ENCODE peak calls at places on chromosomes 7 and 10, in five cellular contexts. D is right cardiac atrium; U is Right ventricle myocardium inferior; O is Panc1; V is stimulated activated effector memory CD8-positive, alpha-beta T cell treated with anti-CD3 and anti-CD28 coated beads, Interleukin-12 subunit alpha, Interleukin-12 subunit beta, amount 100 ng/mL, for 72 hours. Q is an unnamed sample.

GRCh38 chr7:126930166-126930565 is 322.6 kb downstream of the GRM8 start:
- ATAC-seq in D (no peak), U (no peak), O (no peak), V (no peak), Q (no peak)

GRCh38 chr7:90792301-90792700 is 196.2 kb downstream of the CDK14 start:
- ATAC-seq in D (no peak), U (no peak), O (no peak), V (no peak), Q (no peak)

GRCh38 chr10:96902762-96903358 is 70.8 kb downstream of the LCOR start:
- ATAC-seq in D (peak), U (no peak), O (peak), V (peak), Q (no peak)

GRCh38 chr7:2651847-2652735 is 20.3 kb downstream of the TTYH3 start:
- ATAC-seq in D (no peak), U (no peak), O (no peak), V (no peak), Q (no peak)

GRCh38 chr7:72213769-72214168 is 198.4 kb downstream of the CALN1 start:
- ATAC-seq in D (no peak), U (no peak), O (no peak), V (no peak), Q (no peak)

GRCh38 chr10:79266092-79266491 is 81.2 kb upstream of the PPIF start:
- ATAC-seq in D (no peak), U (no peak), O (no peak), V (peak), Q (peak)

GRCh38 chr10:96448021-96448457 is 65.7 kb downstream of the TLL2 start:
- ATAC-seq in D (peak), U (peak), O (peak), V (no peak), Q (peak)

GRCh38 chr10:32971536-32972091 is 13.6 kb upstream of the ITGB1 start:
- ATAC-seq in D (no peak), U (peak), O (peak), V (no peak), Q (peak)

GRCh38 chr7:88331322-88331721 is 24.6 kb upstream of the STEAP4 start:
- ATAC-seq in D (no peak), U (peak), O (no peak), V (no peak), Q (no peak)

GRCh38 chr7:29143698-29144203 is 2.6 kb downstream of the CPVL start:
- ATAC-seq in D (no peak), U (no peak), O (no peak), V (peak), Q (no peak)

GRCh38 chr10:132955479-132955878 is 13.1 kb upstream of the CFAP46 start:
- ATAC-seq in D (no peak), U (no peak), O (no peak), V (no peak), Q (no peak)

GRCh38 chr7:45099891-45100760 is 11.4 kb upstream of the NACAD start:
- ATAC-seq in D (peak), U (no peak), O (peak), V (peak), Q (peak)

GRCh38 chr10:76973515-76974289 is 663.9 kb downstream of the KCNMA1 start:
- ATAC-seq in D (no peak), U (no peak), O (no peak), V (no peak), Q (no peak)

GRCh38 chr10:51615764-51616298 is 83.6 kb downstream of the CSTF2T start:
- ATAC-seq in D (no peak), U (no peak), O (no peak), V (no peak), Q (no peak)

GRCh38 chr7:55145606-55146005 is 126.8 kb downstream of the EGFR start:
- ATAC-seq in D (no peak), U (no peak), O (no peak), V (no peak), Q (no peak)

GRCh38 chr10:2917926-2918325 is 149.4 kb upstream of the PFKP start:
- ATAC-seq in D (no peak), U (no peak), O (no peak), V (no peak), Q (no peak)

GRCh38 chr7:108815815-108816214 is 246.1 kb downstream of the DNAJB9 start:
- ATAC-seq in D (no peak), U (no peak), O (no peak), V (no peak), Q (no peak)

GRCh38 chr10:83685458-83685857 is 453.9 kb upstream of the GHITM start:
- ATAC-seq in D (peak), U (peak), O (no peak), V (no peak), Q (no peak)

GRCh38 chr10:85735997-85736396 is 630.6 kb downstream of the GRID1 start:
- ATAC-seq in D (no peak), U (no peak), O (no peak), V (no peak), Q (no peak)

GRCh38 chr7:23055582-23056178 is 41.8 kb upstream of the HYCC1 start:
- ATAC-seq in D (peak), U (peak), O (peak), V (peak), Q (peak)

GRCh38 chr7:47042669-47043068 is 539.2 kb downstream of the TNS3 start:
- ATAC-seq in D (no peak), U (no peak), O (no peak), V (no peak), Q (no peak)

GRCh38 chr10:22047812-22048211 is 44.3 kb upstream of the DNAJC1 start:
- ATAC-seq in D (no peak), U (no peak), O (no peak), V (no peak), Q (no peak)

GRCh38 chr10:7819126-7819470 is 793 bp downstream of the TAF3 start:
- ATAC-seq in D (peak), U (peak), O (peak), V (peak), Q (peak)

GRCh38 chr10:72260588-72261322 is 13.0 kb upstream of the DDIT4 start:
- ATAC-seq in D (peak), U (peak), O (peak), V (peak), Q (peak)

GRCh38 chr10:21194510-21194993 is 297.4 kb upstream of the NEBL start:
- ATAC-seq in D (peak), U (peak), O (no peak), V (no peak), Q (no peak)

Q was measured in stimulated activated memory B cell treated with anti-CD40 and anti-IgM and Interleukin-4, amounts not matched to agents 10 μg/mL and 1 μg/mL and 100 μg/mL, for 72 hours.